ENCODE peak calls at places on chromosomes 2 and 18, in eight cellular contexts. D, Q, I, J, E, A, C and R are unnamed samples.

GRCh38 chr2:65416321-65416720 is 16.1 kb downstream of the SPRED2 start:
- DNase-seq in I (no peak), C (no peak), A (no peak), D (no peak), E (no peak), J (no peak), Q (no peak), R (no peak)

GRCh38 chr2:54619660-54620231 is 103.7 kb upstream of the EML6 start:
- DNase-seq in D (no peak), J (no peak), I (no peak), A (no peak), Q (no peak), E (no peak), C (no peak), R (no peak)

GRCh38 chr18:48098007-48098406 is 167.5 kb upstream of the SMAD2 start:
- DNase-seq in Q (no peak), A (no peak), D (no peak), E (no peak), J (no peak), C (no peak), I (no peak), R (no peak)

GRCh38 chr2:206031162-206031784 is 54.7 kb downstream of the INO80D start:
- DNase-seq in A (no peak), J (no peak), I (no peak), D (no peak), E (no peak), Q (no peak), C (no peak), R (no peak)

GRCh38 chr2:144183744-144184143 is 336.2 kb downstream of the ZEB2 start:
- DNase-seq in J (peak; percentile 17), C (no peak), I (no peak), Q (no peak), E (no peak), A (no peak), D (peak; percentile 19), R (no peak)

GRCh38 chr2:55161295-55162210 is 70.5 kb downstream of the CLHC1 start:
- DNase-seq in J (no peak), Q (no peak), I (no peak), E (peak; percentile 80), C (no peak), D (no peak), A (no peak), R (no peak)

GRCh38 chr18:6624729-6625308 is 104.7 kb upstream of the ARHGAP28 start:
- DNase-seq in C (no peak), J (no peak), E (peak; percentile 81), I (no peak), A (no peak), D (no peak), Q (no peak), R (no peak)

GRCh38 chr18:11279461-11279860 is 130.1 kb upstream of the PIEZO2 start:
- DNase-seq in J (no peak), D (no peak), C (no peak), Q (no peak), A (no peak), I (no peak), E (no peak), R (no peak)

GRCh38 chr2:174835797-174836255 is 71.6 kb upstream of the CHRNA1 start:
- DNase-seq in D (no peak), A (peak; percentile 38), J (no peak), E (no peak), I (no peak), C (no peak), Q (no peak), R (no peak)

GRCh38 chr2:132424526-132425121 is 8.0 kb downstream of the GPR39 start:
- DNase-seq in D (no peak), C (no peak), I (no peak), Q (peak; percentile 69), E (no peak), A (no peak), J (no peak), R (no peak)

GRCh38 chr18:36814994-36815393 is 13.8 kb downstream of the TPGS2 start:
- DNase-seq in E (no peak), Q (no peak), C (no peak), J (no peak), D (no peak), I (no peak), A (no peak), R (no peak)

GRCh38 chr2:26191316-26192159 is 18.6 kb downstream of the GAREM2 start:
- DNase-seq in A (no peak), C (no peak), D (no peak), I (no peak), Q (no peak), J (no peak), E (no peak), R (no peak)

GRCh38 chr2:85772019-85772745 is 18.4 kb downstream of the ATOH8 start:
- DNase-seq in Q (peak; percentile 97), C (peak; percentile 97), J (peak; percentile 94), I (no peak), A (peak; percentile 74), E (peak; percentile 100), D (peak; percentile 91), R (peak; percentile 73)

GRCh38 chr18:13613591-13614317 is 112.6 kb downstream of the FAM210A start:
- DNase-seq in C (no peak), I (no peak), E (no peak), A (no peak), D (no peak), Q (no peak), J (no peak), R (no peak)
- TF ChIP-seq POLR2AphosphoS5 in C (no peak), I (no peak), E (no peak), A (no peak), D (no peak), Q (no peak), J (no peak), R (no peak)

GRCh38 chr2:40279479-40279878 is 172.4 kb downstream of the SLC8A1 start:
- DNase-seq in I (no peak), C (no peak), J (no peak), D (no peak), Q (no peak), E (no peak), A (no peak), R (no peak)
- TF ChIP-seq POLR2AphosphoS5 in I (no peak), C (no peak), J (no peak), D (no peak), Q (no peak), E (no peak), A (no peak), R (no peak)

GRCh38 chr2:181517685-181518301 is 60.6 kb downstream of the ITGA4 start:
- DNase-seq in E (no peak), D (peak; percentile 9), J (peak; percentile 18), I (no peak), A (no peak), Q (no peak), C (no peak), R (no peak)
- TF ChIP-seq POLR2AphosphoS5 in E (no peak), D (no peak), J (no peak), I (no peak), A (no peak), Q (no peak), C (no peak), R (no peak)

GRCh38 chr2:8309131-8309530 is 372.7 kb upstream of the ID2 start:
- DNase-seq in Q (no peak), J (no peak), E (no peak), A (no peak), C (no peak), I (no peak), D (no peak), R (no peak)

GRCh38 chr2:8312221-8312620 is 369.6 kb upstream of the ID2 start:
- DNase-seq in D (no peak), E (no peak), J (no peak), I (no peak), A (no peak), Q (no peak), C (no peak), R (no peak)

GRCh38 chr2:8312861-8313768 is 368.7 kb upstream of the ID2 start:
- DNase-seq in E (no peak), C (no peak), Q (no peak), J (no peak), D (peak; percentile 27), I (peak; percentile 41), A (no peak), R (peak; percentile 47)

GRCh38 chr2:8307779-8308178 is 374.1 kb upstream of the ID2 start:
- DNase-seq in E (no peak), I (no peak), J (peak; percentile 37), Q (no peak), C (no peak), D (no peak), A (no peak), R (no peak)

GRCh38 chr2:8310557-8311455 is 371.1 kb upstream of the ID2 start:
- DNase-seq in C (no peak), E (no peak), Q (no peak), A (no peak), D (no peak), J (no peak), I (no peak), R (no peak)
- TF ChIP-seq POLR2AphosphoS5 in C (no peak), E (no peak), Q (no peak), A (no peak), D (no peak), J (no peak), I (no peak), R (no peak)

DNA sequence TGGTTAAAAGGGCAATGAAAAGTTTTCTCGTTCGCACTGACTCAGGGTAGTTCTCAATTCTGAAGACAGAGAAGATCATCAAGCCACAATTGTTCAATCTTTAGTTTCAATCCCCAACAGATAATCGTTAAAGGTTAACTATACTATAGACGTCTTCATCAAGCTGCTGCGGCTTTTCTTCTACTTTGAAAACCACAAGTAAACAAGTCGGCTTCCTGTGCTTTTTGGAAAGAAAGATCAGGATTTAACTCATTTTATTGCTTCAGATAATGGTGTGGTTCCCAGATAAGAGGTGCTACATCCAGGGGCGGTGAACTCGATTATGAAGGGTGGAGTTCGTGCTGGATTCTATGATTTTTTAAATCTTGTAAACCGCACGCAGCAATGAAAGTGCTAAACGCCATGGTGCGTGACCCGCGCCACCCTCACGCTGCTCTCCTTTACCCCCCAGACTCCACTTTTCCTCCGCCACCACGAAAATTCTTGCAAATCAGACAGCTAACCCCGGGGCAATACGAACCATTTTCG is 535 bp upstream of the CDCA7 start:
- DNase-seq in I (peak; percentile 35), C (no peak), Q (peak; percentile 27), D (no peak), A (peak; percentile 73), J (no peak), E (no peak), R (no peak)
- TF ChIP-seq POLR2AphosphoS5 in I (no peak), C (no peak), Q (no peak), D (no peak), A (peak; percentile 43), J (no peak), E (no peak), R (no peak)

DNA sequence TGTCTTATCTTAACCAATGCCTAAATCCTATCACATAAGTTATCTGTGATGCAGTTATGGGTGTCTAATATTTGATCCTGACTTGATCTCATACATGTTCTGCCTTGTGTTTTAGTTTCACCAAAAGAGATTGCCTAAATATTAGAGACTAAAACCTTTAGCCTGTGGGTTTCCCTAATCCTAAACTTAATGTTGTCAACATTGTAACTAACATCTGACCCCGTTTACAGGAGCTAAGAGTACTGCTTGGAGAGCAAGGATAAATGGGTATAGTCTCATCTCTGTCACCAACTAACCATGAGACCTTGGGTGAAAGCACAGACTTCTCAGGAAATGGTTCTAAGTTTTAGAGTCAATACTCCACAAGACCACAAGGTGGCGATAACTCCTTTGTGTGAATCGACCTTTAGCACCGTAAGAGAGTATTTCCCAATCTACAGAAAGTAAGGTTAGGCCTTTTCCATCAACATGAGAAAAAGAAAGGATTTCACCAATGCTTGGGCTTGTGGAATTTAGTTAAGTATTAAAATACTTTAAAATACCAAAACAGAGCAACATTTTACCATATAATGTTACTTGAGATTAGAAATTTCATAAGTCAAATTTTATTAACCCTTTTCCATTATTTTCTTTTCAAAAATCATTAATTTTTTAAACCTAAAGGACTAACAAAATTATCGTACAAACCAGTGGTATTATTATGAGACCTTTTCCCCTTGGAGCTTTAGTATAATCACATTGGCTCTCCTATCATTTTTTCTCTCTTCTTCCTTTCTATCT is 60.5 kb downstream of the G6PC2 start:
- DNase-seq in A (peak; percentile 90), I (no peak), Q (peak; percentile 84), E (peak; percentile 89), J (no peak), D (peak; percentile 14), C (no peak), R (peak; percentile 79)
- TF ChIP-seq POLR2AphosphoS5 in A (no peak), I (no peak), Q (no peak), E (no peak), J (no peak), D (peak; percentile 31), C (no peak), R (no peak)